ENCODE peak calls at places on chromosomes 13 and 19, in five cellular contexts. One of them, this sample, is unnamed.

GRCh38 chr13:23375007-23375971 is 58.2 kb downstream of the SACS start:
- DNase-seq in uterus: peak; percentile 97
- DNase-seq in DND-41: peak; percentile 96
- DNase-seq in right cardiac atrium: peak; percentile 99
- DNase-seq in ovary: peak; percentile 98
- DNase-seq in this sample: peak; percentile 98

GRCh38 chr19:40246292-40247073 is 20.0 kb upstream of the CCNP start:
- DNase-seq in uterus: no peak
- DNase-seq in DND-41: no peak
- DNase-seq in right cardiac atrium: no peak
- DNase-seq in ovary: no peak
- DNase-seq in this sample: no peak

GRCh38 chr13:31096624-31097302 is 64.9 kb downstream of the HSPH1 start:
- DNase-seq in uterus: no peak
- DNase-seq in DND-41: no peak
- DNase-seq in right cardiac atrium: no peak
- DNase-seq in ovary: no peak
- DNase-seq in this sample: no peak

GRCh38 chr13:30905932-30906383 is at the start of gene MEDAG:
- DNase-seq in uterus: peak; percentile 81
- DNase-seq in DND-41: no peak
- DNase-seq in right cardiac atrium: peak; percentile 94
- DNase-seq in ovary: peak; percentile 89
- DNase-seq in this sample: no peak

GRCh38 chr19:3945838-3946237 is 13.0 kb downstream of the NMRK2 start:
- DNase-seq in uterus: no peak
- DNase-seq in DND-41: no peak
- DNase-seq in right cardiac atrium: no peak
- DNase-seq in ovary: no peak
- DNase-seq in this sample: no peak

GRCh38 chr19:970695-971094 is 13.4 kb upstream of the WDR18 start:
- DNase-seq in uterus: no peak
- DNase-seq in DND-41: no peak
- DNase-seq in right cardiac atrium: no peak
- DNase-seq in ovary: no peak
- DNase-seq in this sample: no peak

GRCh38 chr13:80586356-80586755 is 245.4 kb upstream of the SPRY2 start:
- DNase-seq in uterus: no peak
- DNase-seq in DND-41: no peak
- DNase-seq in right cardiac atrium: no peak
- DNase-seq in ovary: no peak
- DNase-seq in this sample: no peak

GRCh38 chr19:35549174-35549788 is 3.9 kb downstream of the TMEM147 start:
- DNase-seq in uterus: peak; percentile 67
- DNase-seq in DND-41: peak; percentile 63
- DNase-seq in right cardiac atrium: peak; percentile 45
- DNase-seq in ovary: peak; percentile 44
- DNase-seq in this sample: peak; percentile 57

GRCh38 chr19:23481043-23481442 is 85.8 kb upstream of the ZNF91 start:
- DNase-seq in uterus: no peak
- DNase-seq in DND-41: no peak
- DNase-seq in right cardiac atrium: no peak
- DNase-seq in ovary: no peak
- DNase-seq in this sample: no peak

GRCh38 chr13:27271572-27272096 is 1.0 kb downstream of the RASL11A start:
- DNase-seq in uterus: no peak
- DNase-seq in DND-41: no peak
- DNase-seq in right cardiac atrium: no peak
- DNase-seq in ovary: no peak
- DNase-seq in this sample: no peak

GRCh38 chr19:13302521-13303270 is 152.5 kb downstream of the IER2 start:
- DNase-seq in uterus: no peak
- DNase-seq in DND-41: no peak
- DNase-seq in right cardiac atrium: peak; percentile 55
- DNase-seq in ovary: no peak
- DNase-seq in this sample: no peak

GRCh38 chr19:57560049-57560491 is 407 bp upstream of the ZNF550 start:
- DNase-seq in uterus: peak; percentile 13
- DNase-seq in DND-41: no peak
- DNase-seq in right cardiac atrium: peak; percentile 75
- DNase-seq in ovary: peak; percentile 43
- DNase-seq in this sample: no peak

GRCh38 chr13:90890435-90890834 is 457.1 kb upstream of the MIR17HG start:
- DNase-seq in uterus: no peak
- DNase-seq in DND-41: no peak
- DNase-seq in right cardiac atrium: no peak
- DNase-seq in ovary: no peak
- DNase-seq in this sample: no peak

GRCh38 chr19:55070755-55071502 is 4.7 kb upstream of the EPS8L1 start:
- DNase-seq in uterus: no peak
- DNase-seq in DND-41: no peak
- DNase-seq in right cardiac atrium: no peak
- DNase-seq in ovary: no peak
- DNase-seq in this sample: no peak

GRCh38 chr19:45653634-45654033 is 14.4 kb upstream of the GIPR start:
- DNase-seq in uterus: no peak
- DNase-seq in DND-41: no peak
- DNase-seq in right cardiac atrium: peak; percentile 6
- DNase-seq in ovary: no peak
- DNase-seq in this sample: no peak

GRCh38 chr13:76638882-76639281 is 247.3 kb downstream of the KCTD12 start:
- DNase-seq in uterus: no peak
- DNase-seq in DND-41: no peak
- DNase-seq in right cardiac atrium: no peak
- DNase-seq in ovary: no peak
- DNase-seq in this sample: no peak

GRCh38 chr19:43148233-43148632 is 38.1 kb downstream of the PSG5 start:
- DNase-seq in uterus: no peak
- DNase-seq in DND-41: no peak
- DNase-seq in right cardiac atrium: no peak
- DNase-seq in ovary: no peak
- DNase-seq in this sample: no peak

GRCh38 chr19:35868172-35868822 is at the start of gene APLP1:
- DNase-seq in uterus: peak; percentile 35
- DNase-seq in DND-41: peak; percentile 70
- DNase-seq in right cardiac atrium: peak; percentile 92
- DNase-seq in ovary: peak; percentile 58
- DNase-seq in this sample: peak; percentile 58

GRCh38 chr13:96848275-96848674 is 146.0 kb downstream of the OXGR1 start:
- DNase-seq in uterus: no peak
- DNase-seq in DND-41: no peak
- DNase-seq in right cardiac atrium: no peak
- DNase-seq in ovary: no peak
- DNase-seq in this sample: no peak

GRCh38 chr19:6476155-6476895 is 5.3 kb downstream of the DENND1C start:
- DNase-seq in uterus: peak; percentile 31
- DNase-seq in DND-41: peak; percentile 63
- DNase-seq in right cardiac atrium: no peak
- DNase-seq in ovary: peak; percentile 62
- DNase-seq in this sample: peak; percentile 44

GRCh38 chr13:49643003-49643651 is 14.8 kb downstream of the ARL11 start:
- DNase-seq in uterus: no peak
- DNase-seq in DND-41: no peak
- DNase-seq in right cardiac atrium: no peak
- DNase-seq in ovary: no peak
- DNase-seq in this sample: no peak

GRCh38 chr13:113845055-113845454 is 18.8 kb downstream of the GAS6 start:
- DNase-seq in uterus: peak; percentile 10
- DNase-seq in DND-41: no peak
- DNase-seq in right cardiac atrium: peak; percentile 49
- DNase-seq in ovary: peak; percentile 30
- DNase-seq in this sample: no peak

GRCh38 chr19:45349126-45349415 is 8.5 kb downstream of the KLC3 start:
- DNase-seq in uterus: no peak
- DNase-seq in DND-41: no peak
- DNase-seq in right cardiac atrium: no peak
- DNase-seq in ovary: no peak
- DNase-seq in this sample: no peak

GRCh38 chr19:4806384-4806783 is 14.8 kb downstream of the FEM1A start:
- DNase-seq in uterus: no peak
- DNase-seq in DND-41: no peak
- DNase-seq in right cardiac atrium: no peak
- DNase-seq in ovary: no peak
- DNase-seq in this sample: no peak

GRCh38 chr19:1455002-1455335 is 5.0 kb downstream of the APC2 start:
- DNase-seq in uterus: no peak
- DNase-seq in DND-41: peak; percentile 46
- DNase-seq in right cardiac atrium: peak; percentile 53
- DNase-seq in ovary: no peak
- DNase-seq in this sample: no peak

GRCh38 chr13:50521750-50522149 is 321.7 kb downstream of the DLEU7 start:
- DNase-seq in uterus: no peak
- DNase-seq in DND-41: no peak
- DNase-seq in right cardiac atrium: no peak
- DNase-seq in ovary: no peak
- DNase-seq in this sample: no peak

GRCh38 chr13:94959616-94960015 is 247.3 kb upstream of the SOX21 start:
- DNase-seq in uterus: no peak
- DNase-seq in DND-41: no peak
- DNase-seq in right cardiac atrium: no peak
- DNase-seq in ovary: no peak
- DNase-seq in this sample: no peak

GRCh38 chr13:34151885-34152284 is 333.9 kb downstream of the RFC3 start:
- DNase-seq in uterus: no peak
- DNase-seq in DND-41: no peak
- DNase-seq in right cardiac atrium: no peak
- DNase-seq in ovary: no peak
- DNase-seq in this sample: no peak

GRCh38 chr13:29503041-29503837 is 92.2 kb downstream of the SLC7A1 start:
- DNase-seq in uterus: no peak
- DNase-seq in DND-41: no peak
- DNase-seq in right cardiac atrium: peak; percentile 78
- DNase-seq in ovary: no peak
- DNase-seq in this sample: no peak

DNA sequence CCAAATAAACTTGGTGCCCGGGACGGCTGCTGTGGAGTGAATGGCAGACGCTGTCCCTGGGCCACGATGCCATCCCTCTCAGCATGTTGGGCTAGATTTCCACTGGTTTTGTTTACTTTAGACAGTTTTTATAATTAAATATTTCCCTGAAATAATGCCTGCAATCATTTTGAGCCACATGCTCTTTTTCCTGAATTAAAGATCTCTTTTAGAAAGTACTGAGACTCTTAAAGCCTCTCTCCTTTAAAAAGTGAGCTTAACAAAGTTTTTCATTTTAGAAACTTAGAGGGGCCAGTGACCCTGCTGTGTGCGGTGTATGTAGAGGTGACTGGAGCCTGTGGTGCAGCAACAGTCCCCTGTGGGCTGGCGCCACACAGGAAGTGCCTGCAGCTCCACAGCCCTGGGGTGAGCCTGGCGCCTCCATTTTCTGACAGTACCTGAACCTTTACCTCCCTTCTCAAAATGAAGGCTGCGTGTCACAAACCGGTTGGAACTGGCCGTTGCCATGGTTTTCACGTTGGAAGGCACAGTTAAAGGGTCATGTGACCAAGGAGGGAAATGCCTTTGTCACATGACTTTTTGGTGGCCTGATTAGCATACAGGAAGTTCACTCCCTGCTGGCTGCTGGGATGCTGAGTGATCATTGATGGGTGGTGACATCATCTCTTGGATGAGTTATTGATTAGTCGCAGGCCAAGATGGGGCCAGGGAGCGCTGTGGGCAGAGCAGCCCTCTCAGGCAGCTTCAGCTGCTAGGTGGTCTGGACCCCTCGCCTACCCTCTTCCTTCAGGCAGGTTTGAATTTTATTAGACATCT is 26.3 kb downstream of the TSSK6 start:
- DNase-seq in uterus: peak; percentile 76
- DNase-seq in DND-41: peak; percentile 78
- DNase-seq in right cardiac atrium: peak; percentile 89
- DNase-seq in ovary: peak; percentile 84
- DNase-seq in this sample: peak; percentile 82
- H3K4me1 ChIP-seq in uterus: peaks cover 39% of the 10 kb centered on the region
- H3K4me1 ChIP-seq in DND-41: peaks cover 27% of the 10 kb centered on the region
- H3K4me1 ChIP-seq in right cardiac atrium: peaks cover 17% of the 10 kb centered on the region
- H3K4me1 ChIP-seq in ovary: peaks cover 23% of the 10 kb centered on the region
- H3K4me1 ChIP-seq in this sample: peaks cover 57% of the 10 kb centered on the region

GRCh38 chr13:43335669-43336068 is 312.3 kb downstream of the DNAJC15 start:
- DNase-seq in uterus: no peak
- DNase-seq in DND-41: no peak
- DNase-seq in right cardiac atrium: no peak
- DNase-seq in ovary: no peak
- DNase-seq in this sample: no peak

GRCh38 chr13:43339145-43339820 is 315.9 kb downstream of the DNAJC15 start:
- DNase-seq in uterus: no peak
- DNase-seq in DND-41: no peak
- DNase-seq in right cardiac atrium: no peak
- DNase-seq in ovary: no peak
- DNase-seq in this sample: no peak

GRCh38 chr13:43339843-43340550 is 316.6 kb downstream of the DNAJC15 start:
- DNase-seq in uterus: no peak
- DNase-seq in DND-41: no peak
- DNase-seq in right cardiac atrium: no peak
- DNase-seq in ovary: no peak
- DNase-seq in this sample: no peak
- H3K27ac ChIP-seq in uterus: no peak overlapping the region
- H3K27ac ChIP-seq in DND-41: no peak overlapping the region
- H3K27ac ChIP-seq in right cardiac atrium: no peak overlapping the region
- H3K27ac ChIP-seq in ovary: no peak overlapping the region
- H3K27ac ChIP-seq in this sample: no peak overlapping the region

GRCh38 chr13:74931698-74932433 is 550.1 kb downstream of the TBC1D4 start:
- DNase-seq in uterus: no peak
- DNase-seq in DND-41: no peak
- DNase-seq in right cardiac atrium: no peak
- DNase-seq in ovary: no peak
- DNase-seq in this sample: no peak

GRCh38 chr13:74927823-74928222 is 554.1 kb downstream of the TBC1D4 start:
- DNase-seq in uterus: no peak
- DNase-seq in DND-41: no peak
- DNase-seq in right cardiac atrium: no peak
- DNase-seq in ovary: no peak
- DNase-seq in this sample: no peak

GRCh38 chr13:74930402-74931165 is 551.4 kb downstream of the TBC1D4 start:
- DNase-seq in uterus: no peak
- DNase-seq in DND-41: no peak
- DNase-seq in right cardiac atrium: no peak
- DNase-seq in ovary: no peak
- DNase-seq in this sample: no peak

DNA sequence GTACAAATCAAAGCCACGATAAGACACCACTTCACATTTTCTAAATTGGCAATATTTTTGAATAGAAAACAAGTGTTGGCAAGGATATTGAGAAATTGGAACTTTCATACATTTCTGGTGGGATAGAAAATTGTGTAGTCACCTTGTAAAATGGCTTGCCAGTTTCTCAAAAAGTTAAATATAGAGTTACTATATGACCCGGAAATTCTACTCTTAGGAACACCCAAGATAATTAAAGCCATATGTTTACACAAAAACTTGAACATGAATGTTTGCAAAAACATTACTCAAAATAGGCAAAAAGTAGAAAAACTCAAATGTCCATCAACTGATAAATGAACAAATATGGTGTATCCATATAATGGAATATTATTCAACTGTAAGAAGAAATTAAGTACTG is 552.5 kb downstream of the TBC1D4 start:
- DNase-seq in uterus: no peak
- DNase-seq in DND-41: no peak
- DNase-seq in right cardiac atrium: no peak
- DNase-seq in ovary: no peak
- DNase-seq in this sample: no peak
- H3K4me3 ChIP-seq in uterus: no peak overlapping the region
- H3K4me3 ChIP-seq in DND-41: no peak overlapping the region
- H3K4me3 ChIP-seq in right cardiac atrium: no peak overlapping the region
- H3K4me3 ChIP-seq in ovary: no peak overlapping the region
- H3K4me3 ChIP-seq in this sample: no peak overlapping the region

GRCh38 chr13:107144432-107144831 is 576.5 kb upstream of the ARGLU1 start:
- DNase-seq in uterus: no peak
- DNase-seq in DND-41: no peak
- DNase-seq in right cardiac atrium: no peak
- DNase-seq in ovary: no peak
- DNase-seq in this sample: no peak
- H3K4me1 ChIP-seq in uterus: no peaks in the 10 kb centered on the region
- H3K4me1 ChIP-seq in DND-41: no peaks in the 10 kb centered on the region
- H3K4me1 ChIP-seq in right cardiac atrium: peaks cover 2% of the 10 kb centered on the region
- H3K4me1 ChIP-seq in ovary: no peaks in the 10 kb centered on the region
- H3K4me1 ChIP-seq in this sample: no peaks in the 10 kb centered on the region

This sample was measured in CD8-positive, alpha-beta T cell.